ENCODE peak calls at places on chromosomes 16 and 17, in five cellular contexts. T is heart left ventricle, J is cardiac muscle cell, N is BJ, B is OCI-LY7. G is an unnamed sample.

GRCh38 chr17:73538445-73538844 is 105.8 kb downstream of the SDK2 start:
- DNase-seq in B (no peak), J (no peak), N (no peak), T (no peak), G (no peak)

GRCh38 chr16:25177831-25178688 is 38.7 kb upstream of the AQP8 start:
- DNase-seq in J (no peak), N (no peak), B (no peak), T (no peak), G (no peak)

GRCh38 chr17:74964246-74964761 is 8.3 kb downstream of the HID1 start:
- DNase-seq in T (no peak), N (no peak), B (no peak), J (no peak), G (no peak)

GRCh38 chr16:2056681-2057407 is 9.1 kb downstream of the TSC2 start:
- DNase-seq in T (no peak), J (no peak), N (no peak), B (no peak), G (peak)

GRCh38 chr16:50213939-50214519 is 52.3 kb upstream of the ADCY7 start:
- DNase-seq in N (no peak), J (peak), T (no peak), B (peak), G (peak)

GRCh38 chr17:6800422-6801027 is 24.5 kb downstream of the FBXO39 start:
- DNase-seq in T (no peak), B (no peak), J (no peak), N (no peak), G (peak)

GRCh38 chr16:58684001-58684353 is 593 bp downstream of the SLC38A7 start:
- DNase-seq in J (no peak), T (no peak), B (no peak), N (no peak), G (peak)

GRCh38 chr17:245020-245419 is 63.6 kb upstream of the DOC2B start:
- DNase-seq in B (no peak), T (no peak), N (no peak), J (no peak), G (no peak)

GRCh38 chr17:42843358-42843934 is 934 bp upstream of the AOC2 start:
- DNase-seq in B (peak), T (peak), J (peak), N (no peak), G (peak)

GRCh38 chr16:25109643-25110042 is 1.9 kb upstream of the LCMT1 start:
- DNase-seq in T (peak), N (peak), B (no peak), J (no peak), G (peak)

GRCh38 chr17:2736956-2737355 is 12.5 kb downstream of the CCDC92B start:
- DNase-seq in B (no peak), T (no peak), J (no peak), N (no peak), G (no peak)

GRCh38 chr16:80899804-80900592 is 95.6 kb upstream of the CDYL2 start:
- DNase-seq in J (no peak), T (peak), N (no peak), B (no peak), G (peak)

GRCh38 chr17:76252040-76252954 is 12.0 kb upstream of the RNF157 start:
- DNase-seq in T (no peak), N (peak), B (peak), J (no peak), G (peak)

GRCh38 chr17:13114601-13115024 is 96.8 kb upstream of the ELAC2 start:
- DNase-seq in J (peak), T (peak), N (peak), B (peak), G (peak)

GRCh38 chr17:62807812-62808575 is at the start of gene MARCHF10:
- DNase-seq in B (peak), J (no peak), T (peak), N (no peak), G (no peak)

GRCh38 chr17:67156269-67157199 is 88.5 kb downstream of the HELZ start:
- DNase-seq in B (no peak), T (no peak), J (no peak), N (no peak), G (no peak)

GRCh38 chr16:1908081-1908633 is 10.1 kb downstream of the HS3ST6 start:
- DNase-seq in N (no peak), T (no peak), B (no peak), J (no peak), G (peak)

GRCh38 chr16:30875881-30876791 is 17.7 kb downstream of the BCL7C start:
- DNase-seq in B (peak), J (peak), T (peak), N (no peak), G (no peak)

GRCh38 chr17:39979021-39979660 is 1.5 kb upstream of the PSMD3 start:
- DNase-seq in T (no peak), N (peak), B (peak), J (no peak), G (peak)

GRCh38 chr17:58329035-58329807 is 626 bp upstream of the TSPOAP1 start:
- DNase-seq in J (peak), T (no peak), N (no peak), B (peak), G (no peak)

GRCh38 chr17:50212121-50212843 is 10.9 kb upstream of the COL1A1 start:
- DNase-seq in T (no peak), J (no peak), N (peak), B (no peak), G (peak)

GRCh38 chr16:67741118-67741517 is 22.0 kb upstream of the GFOD2 start:
- DNase-seq in B (no peak), J (no peak), T (no peak), N (no peak), G (no peak)

GRCh38 chr16:87552772-87553171 is 49.5 kb upstream of the JPH3 start:
- DNase-seq in T (no peak), J (peak), N (no peak), B (no peak), G (no peak)

GRCh38 chr16:85935957-85936760 is 37.2 kb downstream of the IRF8 start:
- DNase-seq in N (no peak), T (no peak), B (peak), J (no peak), G (no peak)

GRCh38 chr17:82647593-82648164 is 565 bp downstream of the WDR45B start:
- DNase-seq in B (peak), J (peak), N (no peak), T (no peak), G (no peak)

GRCh38 chr17:16215965-16216316 is 607 bp upstream of the NCOR1 start:
- DNase-seq in B (peak), T (no peak), N (no peak), J (no peak), G (peak)

GRCh38 chr16:21283521-21284289 is 5.6 kb upstream of the CRYM start:
- DNase-seq in N (no peak), B (no peak), J (peak), T (peak), G (peak)

GRCh38 chr17:7916799-7917198 is 710 bp upstream of the RNF227 start:
- DNase-seq in J (no peak), T (no peak), N (no peak), B (no peak), G (peak)

GRCh38 chr16:54935411-54936085 is 4.9 kb downstream of the IRX5 start:
- DNase-seq in B (no peak), T (no peak), J (no peak), N (no peak), G (peak)
- TF ChIP-seq CTCF in B (no peak), T (no peak), J (no peak), N (no peak), G (no peak)

GRCh38 chr17:68178831-68179230 is 69.0 kb upstream of the AMZ2 start:
- DNase-seq in B (no peak), J (no peak), T (no peak), N (no peak), G (no peak)

GRCh38 chr17:68184141-68184571 is 63.7 kb upstream of the AMZ2 start:
- DNase-seq in J (no peak), B (no peak), T (no peak), N (no peak), G (no peak)

GRCh38 chr17:68184816-68185436 is 62.9 kb upstream of the AMZ2 start:
- DNase-seq in B (peak), T (no peak), N (no peak), J (no peak), G (no peak)

GRCh38 chr17:68182016-68182315 is 65.9 kb upstream of the AMZ2 start:
- DNase-seq in T (no peak), J (no peak), N (no peak), B (peak), G (no peak)

DNA sequence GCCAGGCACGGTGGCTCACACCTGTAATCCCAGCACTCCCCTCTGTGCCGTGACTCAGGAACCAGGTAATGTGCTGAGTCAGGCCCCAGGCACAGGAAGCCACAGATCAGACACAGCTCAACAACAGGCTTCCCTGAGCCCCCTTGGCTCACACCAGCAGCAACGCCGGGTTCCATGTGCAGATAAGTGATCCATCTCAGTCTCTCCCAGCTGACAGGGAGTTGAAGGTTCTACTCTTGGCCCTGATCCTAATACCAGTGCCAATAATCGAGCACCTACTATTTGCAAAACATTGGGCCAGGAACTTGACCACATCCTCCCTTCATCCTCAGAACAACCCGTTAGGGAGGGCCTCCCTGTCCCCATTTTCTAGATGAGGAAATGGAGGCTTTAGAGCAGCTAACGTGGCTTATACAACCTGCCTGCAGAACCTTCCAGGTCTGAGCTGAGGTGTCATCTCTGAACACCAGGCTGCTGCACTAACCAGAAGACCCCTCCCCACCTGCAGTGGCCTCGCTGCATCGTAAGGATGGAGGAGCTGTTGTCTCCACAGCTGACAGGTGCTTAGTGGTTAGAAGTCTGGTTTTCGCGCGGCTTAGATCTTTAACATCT is 64.8 kb upstream of the AMZ2 start:
- DNase-seq in N (no peak), T (no peak), B (peak), J (no peak), G (no peak)
- H3K4me3 ChIP-seq in N (no peak), T (no peak), B (peak), J (no peak), G (no peak)

DNA sequence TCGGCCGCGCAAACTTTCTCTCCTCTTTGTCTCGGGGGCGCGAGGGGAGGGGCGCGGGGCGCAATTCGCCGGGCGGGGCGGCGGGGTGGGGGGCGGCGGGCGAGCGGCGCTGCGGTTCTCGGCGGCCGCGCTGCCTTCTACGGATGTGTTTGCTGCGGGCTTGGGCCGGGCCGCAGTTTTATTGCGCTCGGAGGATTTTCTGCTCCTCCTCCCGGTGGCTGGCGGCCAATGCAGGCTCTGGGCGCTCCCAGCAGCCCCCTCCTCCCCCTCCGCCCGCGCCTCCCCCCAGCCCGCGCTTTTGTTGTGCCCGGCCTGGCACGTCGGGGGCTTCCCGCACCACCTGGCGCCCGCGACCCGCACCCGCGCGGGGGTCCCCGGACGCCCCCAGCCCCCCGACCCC is at the start of gene TIMP2:
- DNase-seq in B (peak), J (peak), T (peak), N (peak), G (peak)
- TF ChIP-seq CTCF in B (no peak), J (no peak), T (peak), N (peak), G (no peak)

DNA sequence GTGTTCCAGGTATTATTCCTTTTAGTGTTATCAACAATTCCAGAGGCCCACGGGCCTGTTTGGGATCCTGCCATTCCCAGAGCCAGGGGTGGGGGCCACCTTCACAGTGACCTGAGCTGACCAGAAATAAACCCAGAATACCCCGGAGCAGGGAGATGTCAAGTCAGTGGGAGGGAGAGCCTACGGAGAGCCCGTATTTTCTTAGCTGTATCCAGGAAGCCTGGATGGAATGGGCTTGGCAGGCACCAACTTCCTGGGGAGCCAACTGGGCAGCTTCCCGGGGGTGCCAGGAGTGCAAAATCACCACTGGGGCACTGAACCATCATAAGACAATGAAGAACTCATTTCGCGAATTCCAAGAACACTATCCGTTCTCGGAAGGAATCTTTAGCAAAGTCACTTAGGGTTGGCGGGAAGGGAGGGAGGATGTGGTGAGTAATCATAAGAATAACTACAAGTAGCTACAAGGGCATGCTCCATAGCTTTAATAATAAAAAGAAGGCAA is 13.2 kb upstream of the MRTFB start:
- DNase-seq in B (no peak), T (peak), N (no peak), J (no peak), G (no peak)
- H3K4me3 ChIP-seq in B (no peak), T (no peak), N (no peak), J (no peak), G (no peak)